ENCODE peak calls at places on chromosomes 16 and 17, in five cellular contexts. One of them, this sample, is unnamed.

GRCh38 chr17:17139972-17140589 is 66.1 kb downstream of the PLD6 start:
- DNase-seq in tibial nerve: no peak
- DNase-seq in neural progenitor cell: no peak
- DNase-seq in GM23338: peak; percentile 36
- DNase-seq in fibroblast of mammary gland: no peak
- DNase-seq in this sample: no peak

GRCh38 chr17:17146791-17147406 is 59.2 kb downstream of the PLD6 start:
- DNase-seq in GM23338: peak; percentile 72
- DNase-seq in tibial nerve: no peak
- DNase-seq in neural progenitor cell: peak; percentile 46
- DNase-seq in fibroblast of mammary gland: peak; percentile 59
- DNase-seq in this sample: no peak

GRCh38 chr16:4319454-4319853 is 3.6 kb downstream of the GLIS2 start:
- DNase-seq in tibial nerve: no peak
- DNase-seq in fibroblast of mammary gland: peak; percentile 36
- DNase-seq in GM23338: no peak
- DNase-seq in neural progenitor cell: no peak
- DNase-seq in this sample: no peak

GRCh38 chr17:67054011-67054591 is 9.7 kb downstream of the CACNG1 start:
- DNase-seq in fibroblast of mammary gland: no peak
- DNase-seq in GM23338: no peak
- DNase-seq in tibial nerve: no peak
- DNase-seq in neural progenitor cell: no peak
- DNase-seq in this sample: no peak

GRCh38 chr16:66081967-66082366 is 284.5 kb upstream of the CDH5 start:
- DNase-seq in tibial nerve: no peak
- DNase-seq in fibroblast of mammary gland: peak; percentile 96
- DNase-seq in neural progenitor cell: no peak
- DNase-seq in GM23338: peak; percentile 59
- DNase-seq in this sample: no peak

GRCh38 chr16:88390265-88390664 is 7.5 kb downstream of the ZNF469 start:
- DNase-seq in neural progenitor cell: no peak
- DNase-seq in GM23338: no peak
- DNase-seq in tibial nerve: no peak
- DNase-seq in fibroblast of mammary gland: no peak
- DNase-seq in this sample: no peak

GRCh38 chr16:53642094-53642493 is 61.6 kb downstream of the RPGRIP1L start:
- DNase-seq in fibroblast of mammary gland: peak; percentile 71
- DNase-seq in GM23338: no peak
- DNase-seq in neural progenitor cell: no peak
- DNase-seq in tibial nerve: no peak
- DNase-seq in this sample: no peak

GRCh38 chr16:18984425-18985005 is 781 bp downstream of the TMC7 start:
- DNase-seq in tibial nerve: no peak
- DNase-seq in neural progenitor cell: no peak
- DNase-seq in GM23338: no peak
- DNase-seq in fibroblast of mammary gland: no peak
- DNase-seq in this sample: no peak

GRCh38 chr16:4682616-4683254 is 10.6 kb upstream of the NUDT16L1 start:
- DNase-seq in GM23338: peak; percentile 90
- DNase-seq in fibroblast of mammary gland: peak; percentile 34
- DNase-seq in neural progenitor cell: peak; percentile 78
- DNase-seq in tibial nerve: no peak
- DNase-seq in this sample: peak; percentile 77

GRCh38 chr16:80751167-80751566 is 53.2 kb downstream of the CDYL2 start:
- DNase-seq in neural progenitor cell: peak; percentile 2
- DNase-seq in tibial nerve: no peak
- DNase-seq in fibroblast of mammary gland: peak; percentile 57
- DNase-seq in GM23338: peak; percentile 25
- DNase-seq in this sample: no peak

GRCh38 chr17:78396436-78397335 is 18.2 kb downstream of the PGS1 start:
- DNase-seq in GM23338: no peak
- DNase-seq in neural progenitor cell: no peak
- DNase-seq in fibroblast of mammary gland: peak; percentile 68
- DNase-seq in tibial nerve: no peak
- DNase-seq in this sample: no peak

GRCh38 chr17:67211742-67212141 is 33.3 kb downstream of the HELZ start:
- DNase-seq in tibial nerve: no peak
- DNase-seq in GM23338: no peak
- DNase-seq in fibroblast of mammary gland: peak; percentile 62
- DNase-seq in neural progenitor cell: no peak
- DNase-seq in this sample: no peak

GRCh38 chr16:53429221-53429943 is 4.9 kb upstream of the RBL2 start:
- DNase-seq in GM23338: no peak
- DNase-seq in fibroblast of mammary gland: peak; percentile 68
- DNase-seq in neural progenitor cell: no peak
- DNase-seq in tibial nerve: no peak
- DNase-seq in this sample: no peak

GRCh38 chr16:14658063-14658462 is 25.3 kb downstream of the BFAR start:
- DNase-seq in neural progenitor cell: no peak
- DNase-seq in tibial nerve: no peak
- DNase-seq in GM23338: no peak
- DNase-seq in fibroblast of mammary gland: no peak
- DNase-seq in this sample: no peak

GRCh38 chr16:87979352-87979751 is 28.1 kb downstream of the BANP start:
- DNase-seq in fibroblast of mammary gland: no peak
- DNase-seq in GM23338: no peak
- DNase-seq in tibial nerve: no peak
- DNase-seq in neural progenitor cell: no peak
- DNase-seq in this sample: no peak

GRCh38 chr17:61399131-61400057 is at the start of gene TBX2:
- DNase-seq in GM23338: peak; percentile 78
- DNase-seq in tibial nerve: peak; percentile 88
- DNase-seq in fibroblast of mammary gland: peak; percentile 95
- DNase-seq in neural progenitor cell: peak; percentile 67
- DNase-seq in this sample: peak; percentile 69

GRCh38 chr17:80035937-80036714 is at the start of gene CCDC40:
- DNase-seq in fibroblast of mammary gland: peak; percentile 58
- DNase-seq in GM23338: peak; percentile 84
- DNase-seq in neural progenitor cell: peak; percentile 94
- DNase-seq in tibial nerve: peak; percentile 68
- DNase-seq in this sample: peak; percentile 83

GRCh38 chr16:5041604-5042133 is 7.9 kb upstream of the NAGPA start:
- DNase-seq in fibroblast of mammary gland: peak; percentile 65
- DNase-seq in neural progenitor cell: no peak
- DNase-seq in GM23338: no peak
- DNase-seq in tibial nerve: no peak
- DNase-seq in this sample: no peak

GRCh38 chr16:70523621-70524405 is at the start of gene SF3B3:
- DNase-seq in neural progenitor cell: peak; percentile 74
- DNase-seq in fibroblast of mammary gland: peak; percentile 37
- DNase-seq in tibial nerve: peak; percentile 50
- DNase-seq in GM23338: peak; percentile 70
- DNase-seq in this sample: peak; percentile 58

GRCh38 chr16:83438326-83438725 is 369.5 kb upstream of the HSBP1 start:
- DNase-seq in GM23338: no peak
- DNase-seq in tibial nerve: no peak
- DNase-seq in neural progenitor cell: no peak
- DNase-seq in fibroblast of mammary gland: no peak
- DNase-seq in this sample: no peak

DNA sequence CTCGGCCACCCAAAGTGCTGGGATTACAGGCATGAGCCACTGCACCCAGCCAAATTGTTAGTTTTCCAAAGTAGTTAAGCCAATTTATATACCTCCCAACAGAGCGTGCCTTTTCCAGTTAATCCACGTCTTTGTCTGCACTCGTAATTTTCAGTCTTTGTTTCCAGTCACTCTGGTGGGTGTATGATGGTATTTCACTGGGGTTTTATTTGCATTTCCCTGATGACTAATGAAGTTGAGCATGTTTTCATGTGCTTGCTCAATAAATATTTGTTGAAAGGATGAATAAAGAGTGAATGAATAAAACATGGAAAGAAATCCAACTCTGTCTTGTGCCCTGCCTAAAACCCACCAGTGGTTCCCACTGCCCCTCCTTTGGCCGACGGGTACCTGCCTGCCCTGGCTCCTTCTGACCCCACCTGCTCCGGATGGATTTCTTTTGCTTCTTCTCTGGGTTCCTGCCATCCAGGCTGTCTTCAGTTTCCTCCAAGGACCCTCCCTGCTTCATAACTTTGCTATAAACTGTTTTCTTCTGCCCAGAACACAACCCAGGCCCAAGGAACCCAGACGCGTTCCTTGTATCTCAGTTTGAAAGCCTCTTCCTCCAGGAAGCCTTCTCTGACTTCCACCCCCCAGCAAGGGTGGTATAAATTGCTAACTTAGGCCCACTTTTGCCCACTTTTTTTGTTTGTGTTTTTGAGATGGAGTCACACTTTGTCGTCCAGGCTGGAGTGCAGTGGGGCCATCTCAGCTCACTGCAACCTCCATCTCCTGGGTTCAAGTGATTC is 3.0 kb upstream of the ABCC1 start:
- DNase-seq in tibial nerve: no peak
- DNase-seq in GM23338: no peak
- DNase-seq in fibroblast of mammary gland: peak; percentile 89
- DNase-seq in neural progenitor cell: no peak
- DNase-seq in this sample: no peak
- TF ChIP-seq CTCF in tibial nerve: no peak
- TF ChIP-seq CTCF in GM23338: no peak
- TF ChIP-seq CTCF in fibroblast of mammary gland: peak; percentile 15
- TF ChIP-seq CTCF in neural progenitor cell: no peak
- TF ChIP-seq CTCF in this sample: no peak

DNA sequence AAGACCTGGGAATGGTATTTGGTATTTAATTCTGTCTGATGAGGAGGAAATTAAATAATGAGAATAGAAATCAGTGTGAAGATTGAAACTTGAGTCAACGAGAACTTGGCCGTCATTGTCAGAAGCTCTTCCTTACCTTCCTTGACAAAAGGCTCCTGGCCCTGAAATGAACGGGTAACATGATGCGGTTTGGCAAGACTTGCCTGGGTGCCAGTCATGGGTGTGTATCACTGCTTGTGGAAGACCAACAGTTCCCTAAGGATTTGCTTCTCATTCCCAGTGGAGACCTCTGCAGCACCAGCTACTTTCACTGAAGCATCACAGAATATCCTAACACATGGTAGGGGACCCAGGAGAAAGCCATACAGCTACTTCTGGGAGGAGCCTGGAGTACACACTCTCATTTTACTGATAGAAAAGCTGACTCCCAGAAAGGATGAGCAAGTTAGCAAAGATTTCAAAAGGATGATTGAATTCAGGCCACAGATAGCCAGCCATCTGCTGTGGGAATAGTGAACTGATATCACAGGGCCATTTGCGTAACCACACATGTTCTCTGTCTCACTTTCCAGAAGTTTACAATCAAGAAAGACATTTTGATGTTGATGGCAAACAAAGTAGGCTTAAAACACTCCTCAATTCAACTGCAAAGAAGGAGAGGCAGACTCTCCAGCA is 258.1 kb upstream of the SALL1 start:
- DNase-seq in GM23338: no peak
- DNase-seq in tibial nerve: no peak
- DNase-seq in neural progenitor cell: no peak
- DNase-seq in fibroblast of mammary gland: peak; percentile 89
- DNase-seq in this sample: no peak
- TF ChIP-seq CTCF in GM23338: no peak
- TF ChIP-seq CTCF in tibial nerve: no peak
- TF ChIP-seq CTCF in neural progenitor cell: no peak
- TF ChIP-seq CTCF in fibroblast of mammary gland: peak; percentile 17
- TF ChIP-seq CTCF in this sample: no peak

GRCh38 chr17:56752263-56752662 is 81.5 kb downstream of the C17orf67 start:
- DNase-seq in tibial nerve: no peak
- DNase-seq in neural progenitor cell: no peak
- DNase-seq in GM23338: no peak
- DNase-seq in fibroblast of mammary gland: peak; percentile 10
- DNase-seq in this sample: no peak

GRCh38 chr17:56754523-56755208 is 79.1 kb downstream of the C17orf67 start:
- DNase-seq in neural progenitor cell: peak; percentile 27
- DNase-seq in tibial nerve: no peak
- DNase-seq in GM23338: peak; percentile 33
- DNase-seq in fibroblast of mammary gland: peak; percentile 28
- DNase-seq in this sample: no peak

GRCh38 chr17:56755310-56755709 is 78.4 kb downstream of the C17orf67 start:
- DNase-seq in neural progenitor cell: no peak
- DNase-seq in GM23338: no peak
- DNase-seq in tibial nerve: no peak
- DNase-seq in fibroblast of mammary gland: no peak
- DNase-seq in this sample: no peak

GRCh38 chr17:56756536-56756935 is 77.2 kb downstream of the C17orf67 start:
- DNase-seq in GM23338: no peak
- DNase-seq in fibroblast of mammary gland: peak; percentile 87
- DNase-seq in tibial nerve: no peak
- DNase-seq in neural progenitor cell: no peak
- DNase-seq in this sample: no peak

GRCh38 chr17:56751145-56751743 is 82.5 kb downstream of the C17orf67 start:
- DNase-seq in GM23338: peak; percentile 5
- DNase-seq in neural progenitor cell: no peak
- DNase-seq in fibroblast of mammary gland: no peak
- DNase-seq in tibial nerve: no peak
- DNase-seq in this sample: no peak
- TF ChIP-seq CTCF in GM23338: peak; percentile 39
- TF ChIP-seq CTCF in neural progenitor cell: peak; percentile 19
- TF ChIP-seq CTCF in fibroblast of mammary gland: no peak
- TF ChIP-seq CTCF in tibial nerve: no peak
- TF ChIP-seq CTCF in this sample: no peak

DNA sequence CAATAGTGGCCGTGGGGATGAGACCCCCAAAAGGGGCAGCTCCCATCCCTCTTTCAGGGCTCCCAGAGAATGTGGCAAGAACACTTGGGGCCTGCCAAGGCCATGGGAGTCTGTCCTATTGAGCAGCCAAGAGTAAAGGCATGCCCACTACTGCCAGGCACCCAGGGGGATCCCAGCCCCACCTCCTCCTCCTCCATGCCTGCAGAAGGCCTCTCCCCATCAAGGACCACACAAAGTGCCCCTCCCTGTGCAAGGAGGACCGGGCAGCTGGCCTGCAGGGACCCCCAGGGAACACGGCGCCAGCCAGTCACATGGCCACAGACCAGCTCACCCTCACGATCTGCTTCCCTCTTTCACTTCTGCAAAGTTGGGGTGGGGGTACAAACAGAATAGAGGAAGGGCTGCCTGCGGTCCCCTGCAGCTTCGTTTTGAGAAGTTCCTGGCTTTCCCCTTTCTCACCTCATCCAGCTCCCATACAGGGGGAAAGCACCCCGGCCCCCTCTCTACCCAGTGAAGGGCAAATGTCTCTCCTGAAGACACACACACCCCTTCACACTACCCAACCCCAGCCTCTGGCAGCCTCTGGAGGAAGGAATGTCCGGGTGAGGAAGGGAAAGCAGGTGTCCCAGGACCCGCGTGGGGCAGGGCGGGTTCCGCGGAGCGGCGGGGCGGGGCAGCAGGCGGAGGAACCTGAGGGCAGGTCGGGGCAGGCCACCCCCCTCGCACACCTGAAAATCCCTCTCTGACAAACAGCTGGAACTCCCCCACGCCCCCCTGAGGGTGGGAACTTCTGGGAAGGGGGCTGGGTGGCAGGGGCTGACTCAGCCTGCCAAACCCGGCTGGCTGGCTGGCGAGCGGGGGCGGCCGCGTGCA is 2.0 kb downstream of the PPP1R9B start:
- DNase-seq in fibroblast of mammary gland: no peak
- DNase-seq in tibial nerve: no peak
- DNase-seq in GM23338: peak; percentile 40
- DNase-seq in neural progenitor cell: peak; percentile 54
- DNase-seq in this sample: peak; percentile 36
- TF ChIP-seq CTCF in fibroblast of mammary gland: no peak
- TF ChIP-seq CTCF in tibial nerve: no peak
- TF ChIP-seq CTCF in GM23338: peak; percentile 13
- TF ChIP-seq CTCF in neural progenitor cell: peak; percentile 28
- TF ChIP-seq CTCF in this sample: no peak

GRCh38 chr17:63364387-63364786 is 81.7 kb downstream of the CYB561 start:
- DNase-seq in fibroblast of mammary gland: peak; percentile 76
- DNase-seq in GM23338: no peak
- DNase-seq in neural progenitor cell: no peak
- DNase-seq in tibial nerve: no peak
- DNase-seq in this sample: no peak
- TF ChIP-seq CTCF in fibroblast of mammary gland: no peak
- TF ChIP-seq CTCF in GM23338: no peak
- TF ChIP-seq CTCF in neural progenitor cell: no peak
- TF ChIP-seq CTCF in tibial nerve: no peak
- TF ChIP-seq CTCF in this sample: no peak

GRCh38 chr16:2586241-2586640 is 48.4 kb downstream of the PDPK1 start:
- DNase-seq in GM23338: peak; percentile 68
- DNase-seq in neural progenitor cell: peak; percentile 8
- DNase-seq in fibroblast of mammary gland: no peak
- DNase-seq in tibial nerve: no peak
- DNase-seq in this sample: no peak
- TF ChIP-seq CTCF in GM23338: peak; percentile 60
- TF ChIP-seq CTCF in neural progenitor cell: peak; percentile 33
- TF ChIP-seq CTCF in fibroblast of mammary gland: peak; percentile 22
- TF ChIP-seq CTCF in tibial nerve: no peak
- TF ChIP-seq CTCF in this sample: peak; percentile 11

This sample was measured in nephron progenitor cell.